ENCODE peak calls at places on chromosomes 13 and 19, in eight cellular contexts. M, E, W, P, G, Y, A and L are unnamed samples.

GRCh38 chr13:75555836-75556235 is 6.2 kb downstream of the UCHL3 start:
- DNase-seq in M (no peak), E (no peak), W (no peak), P (no peak), G (no peak), Y (no peak), A (no peak), L (no peak)

GRCh38 chr19:28846094-28846812 is 366.7 kb downstream of the UQCRFS1 start:
- DNase-seq in M (no peak), E (no peak), W (no peak), P (no peak), G (no peak), Y (no peak), A (no peak), L (no peak)

GRCh38 chr13:51955281-51955771 is 55.9 kb downstream of the ATP7B start:
- DNase-seq in M (no peak), E (no peak), W (no peak), P (no peak), G (peak), Y (no peak), A (no peak), L (no peak)

GRCh38 chr19:57559008-57559403 is 657 bp downstream of the ZNF550 start:
- DNase-seq in M (peak), E (no peak), W (no peak), P (peak), G (no peak), Y (no peak), A (no peak), L (no peak)

GRCh38 chr13:52833261-52833660 is 15.2 kb downstream of the PCDH8 start:
- DNase-seq in M (no peak), E (no peak), W (no peak), P (no peak), G (no peak), Y (no peak), A (no peak), L (no peak)

GRCh38 chr19:2711175-2711936 is 8.9 kb upstream of the GNG7 start:
- DNase-seq in M (no peak), E (no peak), W (no peak), P (no peak), G (no peak), Y (no peak), A (no peak), L (no peak)

GRCh38 chr13:114056205-114057013 is 76.0 kb downstream of the RASA3 start:
- DNase-seq in M (no peak), E (no peak), W (no peak), P (no peak), G (no peak), Y (no peak), A (no peak), L (no peak)

GRCh38 chr19:1707240-1707639 is 46.1 kb upstream of the ONECUT3 start:
- DNase-seq in M (no peak), E (no peak), W (no peak), P (no peak), G (no peak), Y (no peak), A (no peak), L (no peak)

GRCh38 chr19:17777840-17778620 is 16.9 kb upstream of the B3GNT3 start:
- DNase-seq in M (peak), E (no peak), W (no peak), P (peak), G (no peak), Y (no peak), A (no peak), L (no peak)

GRCh38 chr19:47305309-47305751 is 4.3 kb upstream of the C5AR1 start:
- DNase-seq in M (peak), E (peak), W (peak), P (peak), G (peak), Y (peak), A (no peak), L (peak)

GRCh38 chr19:16198363-16198636 is 589 bp downstream of the AP1M1 start:
- DNase-seq in M (peak), E (no peak), W (no peak), P (no peak), G (no peak), Y (no peak), A (no peak), L (no peak)

GRCh38 chr19:56253737-56254136 is 18.8 kb upstream of the EDDM13 start:
- DNase-seq in M (peak), E (no peak), W (no peak), P (no peak), G (peak), Y (no peak), A (no peak), L (no peak)

GRCh38 chr19:2574478-2574931 is 98.6 kb downstream of the GADD45B start:
- DNase-seq in M (no peak), E (peak), W (no peak), P (no peak), G (no peak), Y (no peak), A (no peak), L (no peak)

GRCh38 chr13:23868521-23868920 is 20.7 kb downstream of the MIPEP start:
- DNase-seq in M (peak), E (no peak), W (no peak), P (no peak), G (no peak), Y (no peak), A (no peak), L (no peak)

GRCh38 chr19:38849746-38850230 is at the start of gene HNRNPL:
- DNase-seq in M (peak), E (no peak), W (no peak), P (no peak), G (no peak), Y (peak), A (peak), L (peak)

GRCh38 chr19:19615086-19615485 is 3.4 kb downstream of the PBX4 start:
- DNase-seq in M (no peak), E (no peak), W (no peak), P (peak), G (no peak), Y (peak), A (no peak), L (peak)

GRCh38 chr19:3670258-3670795 is 29.9 kb downstream of the PIP5K1C start:
- DNase-seq in M (no peak), E (peak), W (peak), P (no peak), G (no peak), Y (no peak), A (peak), L (no peak)

GRCh38 chr13:42883771-42884170 is 102.4 kb downstream of the FAM216B start:
- DNase-seq in M (no peak), E (no peak), W (no peak), P (no peak), G (peak), Y (no peak), A (no peak), L (no peak)

GRCh38 chr13:94860981-94861407 is 148.6 kb upstream of the SOX21 start:
- DNase-seq in M (no peak), E (no peak), W (no peak), P (no peak), G (no peak), Y (no peak), A (no peak), L (no peak)

GRCh38 chr13:45873491-45874360 is 22.2 kb upstream of the SIAH3 start:
- DNase-seq in M (peak), E (no peak), W (no peak), P (no peak), G (no peak), Y (no peak), A (no peak), L (no peak)

GRCh38 chr13:33164331-33164730 is 121.2 kb downstream of the STARD13 start:
- DNase-seq in M (no peak), E (no peak), W (no peak), P (no peak), G (no peak), Y (no peak), A (no peak), L (no peak)

GRCh38 chr13:110334256-110334655 is 27.2 kb downstream of the COL4A2 start:
- DNase-seq in M (no peak), E (peak), W (no peak), P (no peak), G (no peak), Y (no peak), A (no peak), L (no peak)

GRCh38 chr19:32750441-32751055 is 31.0 kb downstream of the TDRD12 start:
- DNase-seq in M (no peak), E (no peak), W (no peak), P (no peak), G (no peak), Y (no peak), A (no peak), L (no peak)

GRCh38 chr19:2405256-2405655 is 22.1 kb downstream of the TIMM13 start:
- DNase-seq in M (no peak), E (no peak), W (no peak), P (no peak), G (no peak), Y (no peak), A (no peak), L (no peak)

GRCh38 chr13:112743451-112744305 is 53.8 kb downstream of the ATP11A start:
- DNase-seq in M (no peak), E (no peak), W (no peak), P (no peak), G (peak), Y (no peak), A (no peak), L (no peak)

GRCh38 chr19:51702754-51703654 is 9.9 kb downstream of the SPACA6 start:
- DNase-seq in M (no peak), E (peak), W (no peak), P (peak), G (no peak), Y (no peak), A (no peak), L (no peak)

GRCh38 chr13:99730403-99730802 is 229.1 kb downstream of the TM9SF2 start:
- DNase-seq in M (no peak), E (no peak), W (no peak), P (no peak), G (no peak), Y (no peak), A (no peak), L (no peak)

GRCh38 chr13:40562975-40563349 is 103.5 kb downstream of the FOXO1 start:
- DNase-seq in M (no peak), E (no peak), W (no peak), P (no peak), G (no peak), Y (no peak), A (no peak), L (no peak)

GRCh38 chr19:58021541-58022282 is 12.1 kb upstream of the ZSCAN1 start:
- DNase-seq in M (no peak), E (peak), W (peak), P (peak), G (peak), Y (no peak), A (peak), L (no peak)

GRCh38 chr19:35931874-35932202 is 4.3 kb upstream of the LRFN3 start:
- DNase-seq in M (no peak), E (no peak), W (no peak), P (no peak), G (no peak), Y (no peak), A (no peak), L (no peak)

GRCh38 chr19:56601375-56601774 is 6.3 kb downstream of the ZNF71 start:
- DNase-seq in M (no peak), E (no peak), W (no peak), P (no peak), G (no peak), Y (no peak), A (no peak), L (no peak)

GRCh38 chr13:106695139-106695538 is 127.2 kb upstream of the ARGLU1 start:
- DNase-seq in M (no peak), E (no peak), W (no peak), P (no peak), G (no peak), Y (no peak), A (no peak), L (no peak)

GRCh38 chr13:29754486-29754806 is 96.0 kb downstream of the UBL3 start:
- DNase-seq in M (no peak), E (no peak), W (no peak), P (peak), G (no peak), Y (no peak), A (no peak), L (no peak)

GRCh38 chr19:38247126-38247525 is 9.0 kb downstream of the PPP1R14A start:
- DNase-seq in M (no peak), E (no peak), W (no peak), P (no peak), G (no peak), Y (no peak), A (no peak), L (no peak)